ENCODE peak calls at places on chromosomes 11 and 22, in six cellular contexts. I is uterus, O is WTC11, Y is brain pericyte, L is Calu3, T is NCI-H1694 treated with DMSO at 0.1 percent for 48 hours. J is an unnamed sample.

GRCh38 chr11:44589301-44589700 is 23.8 kb downstream of the CD82 start:
- DNase-seq in I (no peak), O (no peak), T (no peak), L (no peak), Y (no peak), J (no peak)

GRCh38 chr11:74559110-74559933 is 33.1 kb upstream of the POLD3 start:
- DNase-seq in Y (no peak), O (no peak), L (no peak), T (no peak), I (no peak), J (no peak)

GRCh38 chr11:20980736-20981135 is 311.4 kb downstream of the NELL1 start:
- DNase-seq in L (no peak), T (no peak), I (no peak), Y (no peak), O (no peak), J (no peak)

GRCh38 chr11:10540546-10540914 is 457 bp downstream of the RNF141 start:
- DNase-seq in Y (no peak), L (no peak), I (no peak), O (peak; percentile 43), T (no peak), J (no peak)

GRCh38 chr11:2101171-2101675 is 38.0 kb downstream of the IGF2 start:
- DNase-seq in O (no peak), I (no peak), T (no peak), L (no peak), Y (no peak), J (no peak)

GRCh38 chr22:39959640-39960447 is at the start of gene TMA7B:
- DNase-seq in I (no peak), L (peak; percentile 34), T (no peak), O (peak; percentile 31), Y (no peak), J (no peak)

GRCh38 chr11:74147199-74147929 is 23.4 kb downstream of the C2CD3 start:
- DNase-seq in T (no peak), I (no peak), L (peak; percentile 36), O (no peak), Y (no peak), J (no peak)

GRCh38 chr11:32094931-32095330 is 4.1 kb downstream of the RCN1 start:
- DNase-seq in O (no peak), L (no peak), T (no peak), I (no peak), Y (no peak), J (no peak)

GRCh38 chr11:125562430-125562829 is 6.8 kb upstream of the EI24 start:
- DNase-seq in I (no peak), Y (no peak), O (no peak), T (no peak), L (no peak), J (no peak)

GRCh38 chr11:66561975-66562248 is 6.5 kb downstream of the CTSF start:
- DNase-seq in L (no peak), I (no peak), Y (no peak), O (no peak), T (no peak), J (no peak)

GRCh38 chr11:32435511-32435946 is at the start of gene WT1:
- DNase-seq in O (peak; percentile 76), Y (no peak), T (no peak), I (peak; percentile 90), L (no peak), J (no peak)

GRCh38 chr22:48744967-48745841 is 1082.5 kb downstream of the BRD1 start:
- DNase-seq in Y (no peak), I (no peak), T (no peak), O (no peak), L (no peak), J (no peak)

GRCh38 chr22:26364066-26365015 is 64.7 kb upstream of the ASPHD2 start:
- DNase-seq in T (peak; percentile 74), L (peak; percentile 70), I (peak; percentile 21), O (peak; percentile 79), Y (peak; percentile 16), J (peak; percentile 89)

GRCh38 chr22:23817146-23817545 is 21.7 kb downstream of the DERL3 start:
- DNase-seq in T (no peak), O (no peak), L (no peak), I (no peak), Y (no peak), J (no peak)

GRCh38 chr11:113603277-113604059 is 102.6 kb downstream of the TMPRSS5 start:
- DNase-seq in L (no peak), O (no peak), Y (no peak), T (no peak), I (peak; percentile 22), J (no peak)

GRCh38 chr11:103266167-103266831 is 157.1 kb downstream of the DYNC2H1 start:
- DNase-seq in Y (no peak), O (no peak), I (no peak), T (no peak), L (no peak), J (no peak)

GRCh38 chr11:47271961-47272661 is 2.2 kb downstream of the MADD start:
- DNase-seq in T (no peak), I (no peak), Y (no peak), L (no peak), O (no peak), J (no peak)

GRCh38 chr22:48743601-48744282 is 1083.9 kb downstream of the BRD1 start:
- DNase-seq in O (no peak), I (no peak), L (no peak), T (no peak), Y (no peak), J (no peak)

GRCh38 chr11:925158-925495 is 543 bp upstream of the AP2A2 start:
- DNase-seq in L (no peak), Y (no peak), I (peak; percentile 40), O (no peak), T (no peak), J (no peak)

GRCh38 chr11:11426226-11426915 is 73.3 kb upstream of the CSNK2A3 start:
- DNase-seq in T (no peak), O (no peak), L (no peak), I (no peak), Y (no peak), J (no peak)

GRCh38 chr11:776459-777287 is 614 bp downstream of the GATD1 start:
- DNase-seq in Y (no peak), L (peak; percentile 50), O (peak; percentile 73), I (peak; percentile 41), T (peak; percentile 35), J (no peak)

GRCh38 chr11:10309163-10310093 is 4.6 kb downstream of the ADM start:
- DNase-seq in I (peak; percentile 46), Y (no peak), L (peak; percentile 60), O (no peak), T (no peak), J (no peak)

GRCh38 chr22:40720538-40721256 is 41.4 kb downstream of the MCHR1 start:
- DNase-seq in L (no peak), I (no peak), Y (no peak), T (no peak), O (no peak), J (no peak)

GRCh38 chr22:29879738-29880137 is 3.2 kb upstream of the MTMR3 start:
- DNase-seq in T (no peak), I (no peak), Y (no peak), O (no peak), L (no peak), J (no peak)